ENCODE peak calls at places on chromosomes 6 and 20, in five cellular contexts. One of them, this sample, is unnamed.

GRCh38 chr6:2482773-2483172 is 237.4 kb upstream of the GMDS start:
- DNase-seq in HepG2: no peak
- DNase-seq in HCT116: peak; percentile 19
- DNase-seq in H1: no peak
- DNase-seq in K562: peak; percentile 20
- DNase-seq in this sample: no peak

GRCh38 chr6:130602151-130602770 is 224.9 kb upstream of the SMLR1 start:
- DNase-seq in HepG2: no peak
- DNase-seq in HCT116: peak; percentile 94
- DNase-seq in H1: no peak
- DNase-seq in K562: no peak
- DNase-seq in this sample: no peak

GRCh38 chr6:139538366-139538765 is 163.9 kb upstream of the CITED2 start:
- DNase-seq in HepG2: no peak
- DNase-seq in HCT116: no peak
- DNase-seq in H1: no peak
- DNase-seq in K562: no peak
- DNase-seq in this sample: no peak

GRCh38 chr6:14857501-14857900 is 388.4 kb upstream of the JARID2 start:
- DNase-seq in HepG2: no peak
- DNase-seq in HCT116: no peak
- DNase-seq in H1: no peak
- DNase-seq in K562: no peak
- DNase-seq in this sample: no peak

GRCh38 chr20:25310921-25311728 is 63.2 kb downstream of the PYGB start:
- DNase-seq in HepG2: peak; percentile 55
- DNase-seq in HCT116: no peak
- DNase-seq in H1: no peak
- DNase-seq in K562: no peak
- DNase-seq in this sample: no peak

GRCh38 chr6:20024979-20025378 is 187.3 kb downstream of the MBOAT1 start:
- DNase-seq in HepG2: no peak
- DNase-seq in HCT116: no peak
- DNase-seq in H1: no peak
- DNase-seq in K562: peak; percentile 26
- DNase-seq in this sample: no peak

GRCh38 chr6:169988769-169989550 is 237.5 kb downstream of the ERMARD start:
- DNase-seq in HepG2: no peak
- DNase-seq in HCT116: no peak
- DNase-seq in H1: no peak
- DNase-seq in K562: no peak
- DNase-seq in this sample: no peak

GRCh38 chr6:108116781-108117426 is 42.4 kb upstream of the OSTM1 start:
- DNase-seq in HepG2: no peak
- DNase-seq in HCT116: no peak
- DNase-seq in H1: no peak
- DNase-seq in K562: no peak
- DNase-seq in this sample: no peak

GRCh38 chr6:89611666-89612065 is 26.9 kb downstream of the LYRM2 start:
- DNase-seq in HepG2: no peak
- DNase-seq in HCT116: no peak
- DNase-seq in H1: no peak
- DNase-seq in K562: no peak
- DNase-seq in this sample: no peak

GRCh38 chr6:7247828-7248227 is 65.2 kb downstream of the SSR1 start:
- DNase-seq in HepG2: no peak
- DNase-seq in HCT116: no peak
- DNase-seq in H1: no peak
- DNase-seq in K562: no peak
- DNase-seq in this sample: no peak

GRCh38 chr6:84774174-84775158 is 10.1 kb upstream of the TBX18 start:
- DNase-seq in HepG2: no peak
- DNase-seq in HCT116: no peak
- DNase-seq in H1: no peak
- DNase-seq in K562: peak; percentile 53
- DNase-seq in this sample: no peak

GRCh38 chr20:23340524-23340923 is 10.1 kb upstream of the NXT1 start:
- DNase-seq in HepG2: peak; percentile 77
- DNase-seq in HCT116: peak; percentile 54
- DNase-seq in H1: no peak
- DNase-seq in K562: peak; percentile 77
- DNase-seq in this sample: peak; percentile 89

GRCh38 chr6:166361080-166361429 is 18.7 kb upstream of the SFT2D1 start:
- DNase-seq in HepG2: peak; percentile 99
- DNase-seq in HCT116: no peak
- DNase-seq in H1: no peak
- DNase-seq in K562: no peak
- DNase-seq in this sample: no peak
- TF ChIP-seq JUND in HepG2: peak; percentile 61
- TF ChIP-seq JUND in HCT116: no peak
- TF ChIP-seq JUND in H1: no peak
- TF ChIP-seq JUND in K562: no peak
- TF ChIP-seq JUND in this sample: no peak

GRCh38 chr6:166423051-166423745 is 40.5 kb upstream of the MPC1 start:
- DNase-seq in HepG2: no peak
- DNase-seq in HCT116: no peak
- DNase-seq in H1: no peak
- DNase-seq in K562: no peak
- DNase-seq in this sample: no peak
- TF ChIP-seq JUND in HepG2: no peak
- TF ChIP-seq JUND in HCT116: no peak
- TF ChIP-seq JUND in H1: no peak
- TF ChIP-seq JUND in K562: no peak
- TF ChIP-seq JUND in this sample: no peak

GRCh38 chr20:45440424-45440823 is 24.5 kb downstream of the PIGT start:
- DNase-seq in HepG2: no peak
- DNase-seq in HCT116: no peak
- DNase-seq in H1: no peak
- DNase-seq in K562: no peak
- DNase-seq in this sample: no peak
- TF ChIP-seq JUND in HepG2: no peak
- TF ChIP-seq JUND in HCT116: no peak
- TF ChIP-seq JUND in H1: no peak
- TF ChIP-seq JUND in K562: no peak
- TF ChIP-seq JUND in this sample: no peak

GRCh38 chr6:158329531-158329930 is 17.3 kb downstream of the TULP4 start:
- DNase-seq in HepG2: no peak
- DNase-seq in HCT116: no peak
- DNase-seq in H1: no peak
- DNase-seq in K562: no peak
- DNase-seq in this sample: no peak

GRCh38 chr6:158333094-158333493 is 20.8 kb downstream of the TULP4 start:
- DNase-seq in HepG2: no peak
- DNase-seq in HCT116: no peak
- DNase-seq in H1: no peak
- DNase-seq in K562: no peak
- DNase-seq in this sample: no peak

GRCh38 chr6:158330016-158330415 is 17.8 kb downstream of the TULP4 start:
- DNase-seq in HepG2: no peak
- DNase-seq in HCT116: no peak
- DNase-seq in H1: no peak
- DNase-seq in K562: no peak
- DNase-seq in this sample: no peak

GRCh38 chr6:158334534-158334933 is 22.3 kb downstream of the TULP4 start:
- DNase-seq in HepG2: no peak
- DNase-seq in HCT116: no peak
- DNase-seq in H1: no peak
- DNase-seq in K562: no peak
- DNase-seq in this sample: no peak

GRCh38 chr6:158332237-158332636 is 20.0 kb downstream of the TULP4 start:
- DNase-seq in HepG2: peak; percentile 64
- DNase-seq in HCT116: no peak
- DNase-seq in H1: no peak
- DNase-seq in K562: no peak
- DNase-seq in this sample: no peak
- TF ChIP-seq JUND in HepG2: no peak
- TF ChIP-seq JUND in HCT116: no peak
- TF ChIP-seq JUND in H1: no peak
- TF ChIP-seq JUND in K562: no peak
- TF ChIP-seq JUND in this sample: no peak

GRCh38 chr6:23851551-23851950 is 274.5 kb upstream of the NRSN1 start:
- DNase-seq in HepG2: no peak
- DNase-seq in HCT116: no peak
- DNase-seq in H1: no peak
- DNase-seq in K562: no peak
- DNase-seq in this sample: no peak
- TF ChIP-seq JUND in HepG2: no peak
- TF ChIP-seq JUND in HCT116: no peak
- TF ChIP-seq JUND in H1: no peak
- TF ChIP-seq JUND in K562: no peak
- TF ChIP-seq JUND in this sample: no peak

GRCh38 chr20:31860431-31861345 is 9.6 kb downstream of the DUSP15 start:
- DNase-seq in HepG2: no peak
- DNase-seq in HCT116: no peak
- DNase-seq in H1: no peak
- DNase-seq in K562: no peak
- DNase-seq in this sample: peak; percentile 80
- TF ChIP-seq JUND in HepG2: no peak
- TF ChIP-seq JUND in HCT116: no peak
- TF ChIP-seq JUND in H1: no peak
- TF ChIP-seq JUND in K562: no peak
- TF ChIP-seq JUND in this sample: no peak

GRCh38 chr6:146980900-146981329 is 223.3 kb upstream of the STXBP5 start:
- DNase-seq in HepG2: peak; percentile 93
- DNase-seq in HCT116: no peak
- DNase-seq in H1: no peak
- DNase-seq in K562: no peak
- DNase-seq in this sample: no peak
- TF ChIP-seq JUND in HepG2: peak; percentile 17
- TF ChIP-seq JUND in HCT116: no peak
- TF ChIP-seq JUND in H1: no peak
- TF ChIP-seq JUND in K562: no peak
- TF ChIP-seq JUND in this sample: no peak

DNA sequence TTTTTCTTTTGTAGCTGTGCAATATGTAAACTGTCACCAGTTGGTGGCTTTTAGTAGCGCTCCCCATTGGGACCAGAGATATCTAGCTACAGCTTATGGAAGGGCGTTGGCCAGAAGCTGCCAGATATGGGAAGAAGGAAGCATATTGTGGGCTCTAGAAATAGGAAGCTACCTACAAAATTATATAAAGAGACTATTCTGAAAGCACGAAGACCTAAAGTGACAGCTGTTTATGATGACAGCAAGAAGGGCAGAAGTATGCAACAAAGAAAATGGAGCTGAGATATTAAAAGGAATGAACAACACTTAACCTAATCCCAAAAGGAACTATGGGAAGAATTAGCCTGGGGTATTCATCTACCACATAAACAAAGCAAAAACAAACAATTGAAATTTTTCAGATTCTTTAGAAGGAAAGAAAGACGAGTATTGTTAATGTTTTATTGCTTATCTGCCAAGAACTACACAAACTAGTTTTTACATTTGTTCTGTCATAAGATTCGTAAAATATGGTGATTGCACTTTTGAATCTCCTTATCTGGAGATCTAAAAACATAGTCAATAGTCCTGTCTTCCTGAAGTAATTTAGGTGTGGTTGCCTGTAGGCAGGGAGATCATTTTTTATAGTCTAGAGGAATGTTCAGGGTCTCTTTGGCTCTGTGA is 81.6 kb downstream of the NCOA7 start:
- DNase-seq in HepG2: no peak
- DNase-seq in HCT116: no peak
- DNase-seq in H1: no peak
- DNase-seq in K562: peak; percentile 86
- DNase-seq in this sample: no peak
- TF ChIP-seq JUND in HepG2: no peak
- TF ChIP-seq JUND in HCT116: no peak
- TF ChIP-seq JUND in H1: no peak
- TF ChIP-seq JUND in K562: peak; percentile 14
- TF ChIP-seq JUND in this sample: no peak

DNA sequence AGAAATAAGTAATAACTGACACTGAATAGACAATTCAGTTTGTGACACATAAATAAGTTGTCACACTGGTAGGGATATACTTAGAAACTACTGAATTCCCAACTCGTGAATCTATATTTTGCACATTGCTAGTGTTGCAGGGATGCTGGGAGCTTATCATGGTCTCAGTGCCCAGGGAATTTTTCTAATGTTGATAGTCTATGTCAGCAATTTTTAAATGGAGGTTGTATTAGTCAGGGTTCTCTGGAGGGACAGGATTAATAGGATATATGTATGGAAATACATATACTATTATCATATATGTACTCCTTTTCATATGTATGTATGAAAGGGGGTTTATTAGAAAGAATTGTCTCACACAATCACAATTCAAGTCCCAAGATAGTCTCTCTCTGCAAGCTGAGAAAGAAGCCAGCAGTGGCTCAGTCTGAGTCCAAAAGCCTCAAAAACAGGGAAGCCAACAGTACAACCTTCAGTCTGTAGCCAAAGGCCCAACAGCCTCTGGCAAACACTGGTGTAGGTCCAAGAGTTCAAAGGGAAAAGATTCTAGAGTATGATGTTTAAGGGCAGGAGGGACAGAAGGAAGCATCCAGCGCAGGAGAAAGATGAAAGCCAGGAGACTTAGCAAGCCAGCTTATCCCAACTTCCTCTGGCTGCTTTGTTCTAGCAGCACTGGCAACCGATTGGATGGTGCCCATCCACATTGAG is 980.9 kb upstream of the GJE1 start:
- DNase-seq in HepG2: no peak
- DNase-seq in HCT116: no peak
- DNase-seq in H1: no peak
- DNase-seq in K562: no peak
- DNase-seq in this sample: no peak
- TF ChIP-seq JUND in HepG2: no peak
- TF ChIP-seq JUND in HCT116: no peak
- TF ChIP-seq JUND in H1: no peak
- TF ChIP-seq JUND in K562: no peak
- TF ChIP-seq JUND in this sample: no peak